ENCODE peak calls at places on chromosomes 1 and 21, in seven cellular contexts. W, H, M, T, R, L and C are unnamed samples.

GRCh38 chr1:241749924-241750695 is 97.9 kb upstream of the EXO1 start:
- DNase-seq in L (no peak), H (no peak), M (peak; percentile 93), W (peak; percentile 10), T (no peak), R (no peak), C (no peak)

GRCh38 chr1:55282058-55282457 is 66.9 kb upstream of the USP24 start:
- DNase-seq in L (no peak), R (no peak), W (no peak), H (no peak), M (no peak), T (no peak), C (no peak)

GRCh38 chr21:40936771-40937261 is 89.9 kb upstream of the DSCAM start:
- DNase-seq in T (no peak), R (no peak), H (no peak), L (no peak), M (peak; percentile 8), W (peak; percentile 17), C (peak; percentile 72)

GRCh38 chr1:51237313-51237700 is 1.2 kb downstream of the RNF11 start:
- DNase-seq in L (no peak), M (no peak), H (no peak), T (no peak), R (no peak), W (peak; percentile 73), C (peak; percentile 27)

GRCh38 chr1:168767885-168768584 is 39.0 kb upstream of the DPT start:
- DNase-seq in H (no peak), W (peak; percentile 48), M (no peak), L (peak; percentile 77), T (no peak), R (no peak), C (peak; percentile 59)

GRCh38 chr1:223490256-223490655 is 97.0 kb downstream of the CCDC185 start:
- DNase-seq in R (no peak), M (no peak), W (no peak), T (no peak), H (no peak), L (no peak), C (no peak)

GRCh38 chr1:115557715-115558114 is 84.1 kb upstream of the VANGL1 start:
- DNase-seq in H (no peak), T (no peak), R (no peak), L (no peak), M (no peak), W (peak; percentile 76), C (peak; percentile 24)

GRCh38 chr1:221782461-221782860 is 40.6 kb upstream of the DUSP10 start:
- DNase-seq in L (peak; percentile 22), T (no peak), R (no peak), H (no peak), W (no peak), M (peak; percentile 17), C (no peak)

GRCh38 chr1:162878000-162878596 is 17.1 kb upstream of the CCDC190 start:
- DNase-seq in W (peak; percentile 65), R (no peak), T (no peak), M (peak; percentile 84), L (peak; percentile 72), H (peak; percentile 81), C (peak; percentile 87)

GRCh38 chr1:91165033-91165654 is 143.3 kb upstream of the ZNF644 start:
- DNase-seq in H (peak; percentile 67), T (peak; percentile 46), M (peak; percentile 64), R (peak; percentile 44), L (peak; percentile 89), W (peak; percentile 36), C (peak; percentile 76)

GRCh38 chr1:108478429-108479015 is 28.4 kb downstream of the NBPF6 start:
- DNase-seq in W (no peak), M (no peak), R (no peak), T (no peak), H (no peak), L (no peak), C (no peak)

GRCh38 chr1:2478100-2478499 is 2.0 kb downstream of the PLCH2 start:
- DNase-seq in M (no peak), T (no peak), R (no peak), H (no peak), L (no peak), W (no peak), C (no peak)

GRCh38 chr1:1616045-1616821 is 933 bp downstream of the MIB2 start:
- DNase-seq in M (peak; percentile 48), W (no peak), H (no peak), R (no peak), T (peak; percentile 55), L (peak; percentile 91), C (no peak)

GRCh38 chr1:47895436-47895835 is 101.7 kb downstream of the TRABD2B start:
- DNase-seq in H (no peak), W (no peak), M (no peak), T (no peak), R (no peak), L (no peak), C (no peak)

GRCh38 chr1:101781437-101781836 is 215.3 kb downstream of the OLFM3 start:
- DNase-seq in W (peak; percentile 28), H (peak; percentile 61), L (no peak), R (peak; percentile 10), T (no peak), M (no peak), C (peak; percentile 41)

GRCh38 chr21:45004481-45005263 is 64.8 kb downstream of the SLX9 start:
- DNase-seq in W (peak; percentile 15), R (peak; percentile 26), M (no peak), T (peak; percentile 6), L (no peak), H (no peak), C (no peak)

GRCh38 chr1:206521002-206521585 is 13.8 kb downstream of the RASSF5 start:
- DNase-seq in H (no peak), W (no peak), T (no peak), R (no peak), L (no peak), M (peak; percentile 36), C (no peak)

GRCh38 chr1:193634470-193634869 is 448.1 kb upstream of the B3GALT2 start:
- DNase-seq in R (no peak), H (no peak), L (no peak), M (no peak), T (no peak), W (peak; percentile 60), C (peak; percentile 21)

GRCh38 chr1:43197343-43198127 is 25.4 kb downstream of the CFAP57 start:
- DNase-seq in R (no peak), L (no peak), T (no peak), M (peak; percentile 8), W (no peak), H (no peak), C (no peak)

GRCh38 chr21:42010507-42011493 is 640 bp upstream of the ZBTB21 start:
- DNase-seq in R (no peak), M (peak; percentile 46), W (no peak), H (peak; percentile 13), L (peak; percentile 31), T (peak; percentile 38), C (peak; percentile 5)

GRCh38 chr1:151277249-151277648 is 4.8 kb upstream of the ZNF687 start:
- DNase-seq in H (no peak), W (no peak), M (no peak), L (no peak), T (no peak), R (no peak), C (no peak)

GRCh38 chr1:44608141-44608540 is 66.1 kb downstream of the TMEM53 start:
- DNase-seq in T (no peak), H (no peak), L (no peak), R (no peak), W (peak; percentile 16), M (peak; percentile 12), C (no peak)